ENCODE peak calls at places on chromosomes 1 and 21, in nine cellular contexts. S is lower leg skin, N is tibial artery, A is Calu3, O is progenitor cell of endocrine pancreas, H is esophagus muscularis mucosa, V is AG09309, P is tibial nerve, X is pancreas. Z is an unnamed sample.

GRCh38 chr1:85245891-85246290 is 13.6 kb downstream of the C1orf52 start:
- DNase-seq in A (no peak), H (no peak), S (no peak), X (no peak), O (no peak), P (no peak), N (no peak), V (no peak), Z (no peak)

GRCh38 chr21:42527489-42528158 is 14.0 kb downstream of the SLC37A1 start:
- DNase-seq in X (no peak), V (no peak), S (no peak), P (no peak), N (no peak), H (no peak), A (no peak), O (no peak), Z (no peak)

GRCh38 chr1:225750865-225751824 is 26.5 kb upstream of the SRP9 start:
- DNase-seq in V (no peak), P (no peak), O (no peak), X (no peak), N (no peak), S (no peak), A (no peak), H (no peak), Z (no peak)

GRCh38 chr1:154970631-154971340 is at the start of gene SHC1:
- DNase-seq in X (peak), O (peak), V (peak), H (peak), A (peak), S (peak), N (peak), P (peak), Z (peak)

GRCh38 chr1:94803517-94804441 is 16.4 kb upstream of the SLC44A3 start:
- DNase-seq in S (no peak), H (peak), A (no peak), N (no peak), V (no peak), X (no peak), P (peak), O (no peak), Z (no peak)

GRCh38 chr1:195745170-195746009 is 862.9 kb downstream of the KCNT2 start:
- DNase-seq in P (no peak), V (no peak), X (no peak), S (no peak), H (no peak), O (no peak), N (no peak), A (no peak), Z (no peak)

GRCh38 chr1:87715052-87715451 is 386.4 kb downstream of the LMO4 start:
- DNase-seq in H (no peak), A (no peak), P (no peak), X (no peak), N (no peak), V (no peak), S (no peak), O (no peak), Z (no peak)

GRCh38 chr1:244954358-244954757 is 90.0 kb upstream of the HNRNPU start:
- DNase-seq in X (no peak), N (no peak), V (no peak), A (no peak), P (no peak), H (no peak), O (no peak), S (no peak), Z (no peak)

GRCh38 chr1:23475134-23475628 is 8.8 kb downstream of the ASAP3 start:
- DNase-seq in V (peak), N (no peak), O (no peak), H (no peak), S (no peak), X (no peak), A (no peak), P (no peak), Z (no peak)

GRCh38 chr1:170205301-170205700 is 59.5 kb downstream of the NTMT2 start:
- DNase-seq in P (no peak), N (no peak), X (no peak), A (no peak), O (no peak), H (no peak), S (no peak), V (no peak), Z (no peak)

GRCh38 chr1:155479205-155479604 is 83.4 kb downstream of the ASH1L start:
- DNase-seq in S (no peak), P (no peak), H (no peak), O (no peak), N (no peak), V (no peak), A (no peak), X (no peak), Z (no peak)

GRCh38 chr1:84525738-84526137 is 19.4 kb upstream of the GNG5 start:
- DNase-seq in A (no peak), H (no peak), N (no peak), P (no peak), V (no peak), S (no peak), O (no peak), X (no peak), Z (no peak)

GRCh38 chr21:45756029-45756428 is 112.5 kb downstream of the PCBP3 start:
- DNase-seq in A (no peak), N (no peak), S (no peak), X (no peak), P (no peak), V (no peak), O (no peak), H (no peak), Z (no peak)

GRCh38 chr1:115976900-115977480 is 677 bp downstream of the SLC22A15 start:
- DNase-seq in S (no peak), O (no peak), A (peak), V (no peak), P (no peak), H (no peak), X (no peak), N (no peak), Z (no peak)

GRCh38 chr1:111738436-111739221 is 566 bp downstream of the INKA2 start:
- DNase-seq in X (peak), N (peak), V (no peak), H (no peak), O (peak), A (peak), P (peak), S (peak), Z (no peak)

GRCh38 chr1:154466879-154467767 is 34.9 kb upstream of the TDRD10 start:
- DNase-seq in X (no peak), H (no peak), A (no peak), P (no peak), V (no peak), N (peak), S (no peak), O (no peak), Z (no peak)

GRCh38 chr21:39014751-39015150 is 168.5 kb downstream of the PSMG1 start:
- DNase-seq in H (no peak), X (no peak), P (no peak), N (no peak), S (no peak), O (no peak), V (peak), A (no peak), Z (no peak)

GRCh38 chr1:222325506-222325905 is 222.4 kb downstream of the HHIPL2 start:
- DNase-seq in S (no peak), H (peak), N (no peak), X (no peak), V (no peak), P (no peak), O (no peak), A (no peak), Z (no peak)

GRCh38 chr1:164188507-164188906 is 370.5 kb upstream of the PBX1 start:
- DNase-seq in X (peak), O (no peak), A (no peak), N (no peak), H (no peak), S (no peak), V (no peak), P (no peak), Z (no peak)

GRCh38 chr1:174913225-174913903 is 86.4 kb upstream of the CACYBP start:
- DNase-seq in P (no peak), V (no peak), N (no peak), A (no peak), X (no peak), O (no peak), H (no peak), S (no peak), Z (no peak)

GRCh38 chr1:2298685-2299673 is 70.9 kb downstream of the SKI start:
- DNase-seq in O (no peak), N (no peak), X (no peak), S (no peak), H (no peak), P (no peak), A (no peak), V (no peak), Z (no peak)

GRCh38 chr1:45326627-45327591 is at the start of gene HPDL:
- DNase-seq in O (peak), A (peak), P (no peak), S (no peak), N (peak), H (no peak), X (peak), V (no peak), Z (peak)

GRCh38 chr21:34810786-34811185 is 142.0 kb downstream of the CLIC6 start:
- DNase-seq in X (no peak), S (no peak), A (no peak), H (no peak), O (no peak), N (no peak), V (no peak), P (no peak), Z (no peak)

GRCh38 chr1:209802117-209802779 is 3.7 kb downstream of the IRF6 start:
- DNase-seq in H (no peak), O (no peak), S (no peak), V (no peak), P (no peak), A (no peak), N (no peak), X (no peak), Z (no peak)

GRCh38 chr1:226365831-226366231 is 42.1 kb downstream of the PARP1 start:
- DNase-seq in H (no peak), P (no peak), N (no peak), A (no peak), O (no peak), X (no peak), S (no peak), V (no peak), Z (no peak)

GRCh38 chr21:34085129-34085528 is 11.8 kb downstream of the MRPS6 start:
- DNase-seq in X (no peak), P (no peak), S (no peak), H (no peak), O (no peak), V (no peak), N (no peak), A (no peak), Z (no peak)

GRCh38 chr1:46519209-46519608 is 29.6 kb downstream of the DMBX1 start:
- DNase-seq in X (no peak), P (no peak), S (no peak), A (no peak), O (no peak), V (no peak), N (no peak), H (no peak), Z (no peak)

GRCh38 chr1:56446531-56447098 is 132.7 kb downstream of the PLPP3 start:
- DNase-seq in N (peak), P (peak), O (no peak), A (no peak), V (no peak), H (no peak), X (no peak), S (peak), Z (no peak)

GRCh38 chr1:9093096-9093495 is 23.7 kb upstream of the SLC2A5 start:
- DNase-seq in S (no peak), V (no peak), P (no peak), O (no peak), H (no peak), X (no peak), N (no peak), A (no peak), Z (no peak)

GRCh38 chr1:159428536-159428935 is 3.5 kb upstream of the OR10J4 start:
- DNase-seq in A (no peak), S (no peak), H (no peak), N (no peak), V (no peak), P (no peak), O (no peak), X (no peak), Z (no peak)

GRCh38 chr1:229582011-229582694 is 23.6 kb upstream of the ABCB10 start:
- DNase-seq in N (peak), H (no peak), P (no peak), A (no peak), S (no peak), V (no peak), X (peak), O (no peak), Z (no peak)

GRCh38 chr1:32684167-32684811 is 18.3 kb downstream of the SYNC start:
- DNase-seq in V (peak), A (no peak), P (peak), S (no peak), H (no peak), X (no peak), O (no peak), N (peak), Z (no peak)

GRCh38 chr1:231590453-231591198 is 36.0 kb upstream of the DISC1 start:
- DNase-seq in N (no peak), P (no peak), X (peak), H (no peak), V (peak), A (peak), O (no peak), S (no peak), Z (no peak)

GRCh38 chr1:66231162-66232077 is 302.5 kb upstream of the SGIP1 start:
- DNase-seq in P (no peak), N (no peak), H (no peak), S (no peak), X (no peak), O (no peak), A (peak), V (peak), Z (no peak)

GRCh38 chr1:28259935-28260802 is 851 bp downstream of the SESN2 start:
- DNase-seq in S (peak), N (peak), V (peak), A (peak), H (no peak), X (peak), P (no peak), O (peak), Z (peak)

DNA sequence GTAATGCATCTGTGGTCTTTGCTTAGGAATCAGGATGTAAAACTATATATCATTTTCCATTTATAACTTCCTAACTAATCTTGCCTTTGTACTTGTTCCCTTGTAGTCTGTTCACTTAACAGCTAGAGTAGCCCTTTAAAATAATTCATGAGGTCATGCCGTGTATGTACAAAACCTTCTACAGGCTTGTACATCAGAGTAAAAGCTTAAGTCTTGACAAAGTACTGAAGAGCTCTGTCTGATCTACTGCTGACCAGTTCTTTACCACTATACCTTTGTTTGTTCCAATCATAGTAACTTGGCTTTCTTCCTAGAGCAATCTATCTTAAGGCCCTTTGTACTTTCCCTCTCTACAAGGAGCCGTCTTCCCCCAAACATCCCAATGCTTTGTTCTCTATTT is 90.7 kb upstream of the KIAA1614 start:
- DNase-seq in N (no peak), O (no peak), X (no peak), V (no peak), A (no peak), S (no peak), P (no peak), H (no peak), Z (no peak)
- TF ChIP-seq CTCF in N (no peak), O (no peak), X (no peak), V (no peak), A (no peak), S (no peak), P (no peak), H (no peak), Z (no peak)

DNA sequence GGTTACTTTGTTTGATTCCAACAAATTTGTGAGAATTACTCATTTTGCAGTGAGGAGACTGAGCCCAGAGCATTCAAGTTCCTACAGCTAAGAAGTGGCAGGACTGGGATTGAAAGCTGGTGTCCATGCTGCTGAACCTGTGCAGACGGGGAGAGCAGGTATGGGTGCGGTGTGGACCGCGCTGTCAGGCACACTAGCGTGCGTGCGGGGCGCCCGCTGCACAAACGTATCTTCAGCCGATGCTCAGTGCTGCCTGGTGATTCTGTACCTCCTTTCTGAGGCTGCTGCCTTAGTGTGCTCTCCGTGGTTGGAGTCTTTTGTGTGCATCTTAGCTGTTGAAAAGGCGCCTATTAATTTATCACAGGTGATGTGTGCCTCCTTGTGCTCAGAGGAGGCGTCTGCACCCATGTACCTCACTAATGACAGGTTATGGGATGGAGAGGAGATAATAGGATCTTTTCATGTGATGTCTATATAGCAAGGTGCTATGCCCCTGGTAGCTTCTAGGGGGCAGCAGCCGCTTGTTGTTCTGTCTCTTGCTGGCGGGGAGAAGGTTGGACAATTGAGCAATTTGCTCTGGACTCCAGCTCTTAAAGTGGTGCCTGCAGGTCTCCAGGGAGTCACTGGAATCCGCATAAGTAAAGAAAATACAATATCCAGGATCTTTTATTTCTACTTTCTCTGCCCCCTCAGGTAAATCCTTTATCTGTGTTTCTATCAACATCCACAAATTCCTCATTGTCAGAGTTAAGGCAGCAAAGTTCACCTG is 32.5 kb downstream of the PEX14 start:
- DNase-seq in A (peak), X (peak), H (no peak), N (peak), O (peak), S (no peak), P (peak), V (peak), Z (no peak)
- TF ChIP-seq CTCF in A (peak), X (peak), H (peak), N (peak), O (peak), S (peak), P (peak), V (peak), Z (peak)

GRCh38 chr1:157878059-157878458 is 36.5 kb upstream of the CD5L start:
- DNase-seq in H (no peak), V (peak), P (no peak), N (no peak), X (no peak), S (no peak), A (peak), O (no peak), Z (no peak)
- TF ChIP-seq CTCF in H (no peak), V (peak), P (peak), N (no peak), X (peak), S (no peak), A (peak), O (peak), Z (peak)

GRCh38 chr21:29130234-29130993 is at the start of gene MAP3K7CL:
- DNase-seq in P (no peak), S (peak), V (peak), N (peak), A (no peak), O (no peak), H (no peak), X (no peak), Z (no peak)

GRCh38 chr21:29125979-29126378 is 4.5 kb upstream of the MAP3K7CL start:
- DNase-seq in A (no peak), V (no peak), S (no peak), H (peak), N (no peak), O (no peak), P (no peak), X (no peak), Z (no peak)

GRCh38 chr21:29121759-29122158 is 8.7 kb upstream of the MAP3K7CL start:
- DNase-seq in N (no peak), A (no peak), X (no peak), S (no peak), O (no peak), H (peak), V (no peak), P (no peak), Z (no peak)

GRCh38 chr21:29124645-29125044 is 5.8 kb upstream of the MAP3K7CL start:
- DNase-seq in P (no peak), S (no peak), V (no peak), N (no peak), H (no peak), X (no peak), O (no peak), A (no peak), Z (no peak)

DNA sequence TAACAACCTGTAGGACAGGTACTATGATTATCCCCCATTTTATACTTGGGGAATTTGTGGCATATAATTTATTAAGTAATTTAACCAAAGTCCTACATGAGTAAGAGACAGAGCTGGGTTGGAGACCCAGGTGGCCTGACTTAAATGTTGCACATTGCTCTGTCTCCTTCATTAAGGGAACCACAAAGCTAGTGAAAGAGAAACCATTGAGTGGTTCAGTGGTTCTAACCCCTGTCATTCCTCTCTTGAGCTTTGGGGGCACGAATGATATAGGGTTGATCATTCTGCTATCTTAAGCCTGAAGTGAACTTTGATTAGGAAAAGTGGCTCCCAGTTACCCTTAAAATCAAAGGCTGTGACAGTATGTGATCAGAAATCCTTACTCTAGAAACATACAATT is 5.2 kb upstream of the MAP3K7CL start:
- DNase-seq in X (no peak), V (no peak), P (no peak), O (no peak), N (no peak), H (no peak), S (no peak), A (no peak), Z (no peak)
- TF ChIP-seq CTCF in X (no peak), V (no peak), P (no peak), O (no peak), N (no peak), H (no peak), S (no peak), A (no peak), Z (no peak)

Z was measured in type B pancreatic cell.